ENCODE peak calls at places on chromosome 2, in seven cellular contexts. S, F, B, Y, R, T and H are unnamed samples.

GRCh38 chr2:41735446-41735845 is 312.4 kb upstream of the PKDCC start:
- DNase-seq in T (no peak), S (no peak), F (no peak), B (no peak), Y (no peak), R (no peak), H (no peak)

GRCh38 chr2:205484717-205485116 is 197.6 kb upstream of the NRP2 start:
- DNase-seq in R (no peak), F (no peak), Y (no peak), T (no peak), B (no peak), S (no peak), H (no peak)

GRCh38 chr2:9975328-9975727 is 23.8 kb downstream of the GRHL1 start:
- DNase-seq in S (no peak), B (no peak), F (no peak), T (no peak), R (peak), Y (no peak), H (no peak)

GRCh38 chr2:238496756-238497609 is 70.3 kb downstream of the ASB1 start:
- DNase-seq in B (no peak), F (no peak), S (no peak), T (no peak), R (no peak), Y (no peak), H (no peak)

GRCh38 chr2:234292205-234292954 is 204.5 kb downstream of the ARL4C start:
- DNase-seq in F (no peak), Y (no peak), S (no peak), R (no peak), B (peak), T (no peak), H (no peak)

GRCh38 chr2:197137234-197137633 is 173.3 kb downstream of the ANKRD44 start:
- DNase-seq in S (no peak), Y (peak), T (no peak), F (no peak), R (peak), B (no peak), H (no peak)

GRCh38 chr2:159807183-159808037 is 9.4 kb upstream of the CD302 start:
- DNase-seq in T (no peak), R (peak), F (peak), S (peak), B (no peak), Y (peak), H (no peak)

GRCh38 chr2:88190808-88191721 is 20.9 kb downstream of the THNSL2 start:
- DNase-seq in T (no peak), F (peak), B (no peak), R (peak), S (peak), Y (peak), H (no peak)

GRCh38 chr2:8710951-8711350 is 29.1 kb downstream of the ID2 start:
- DNase-seq in B (no peak), Y (no peak), F (no peak), T (no peak), S (no peak), R (no peak), H (no peak)

GRCh38 chr2:220504890-220505564 is 877.6 kb downstream of the SLC4A3 start:
- DNase-seq in R (peak), T (no peak), B (no peak), F (no peak), Y (peak), S (peak), H (no peak)